ENCODE peak calls at places on chromosomes 4 and X, in four cellular contexts. K is activated CD4-positive, alpha-beta T cell treated with anti-CD3 and anti-CD28 coated beads, Interleukin-2, amount 50 U/mL, for 4 hours; W is smooth muscle cell of the brain vasculature; E is activated T-cell treated with anti-CD3 and anti-CD28 coated beads, Interleukin-2, amount 50 U/mL, for 24 hours. J is an unnamed sample.
A peak's percentile ranks its signal among the peaks of the same experiment; 100 is the strongest.

GRCh38 chr4:45063701-45064100 is 337.3 kb upstream of the GNPDA2 start:
- DNase-seq in K (no peak), W (no peak), E (no peak), J (no peak)

GRCh38 chrX:70176938-70177533 is at the start of gene DGAT2L6:
- DNase-seq in E (no peak), K (no peak), W (no peak), J (no peak)

GRCh38 chr4:183314336-183314735 is 5.7 kb downstream of the CLDN22 start:
- DNase-seq in K (no peak), W (no peak), E (no peak), J (no peak)

GRCh38 chr4:120693817-120694216 is 228.7 kb downstream of the PRDM5 start:
- DNase-seq in E (no peak), K (no peak), W (no peak), J (no peak)

GRCh38 chr4:23877758-23878229 is 12.1 kb downstream of the PPARGC1A start:
- DNase-seq in E (no peak), W (no peak), K (no peak), J (no peak)

GRCh38 chr4:153527690-153528089 is 61.5 kb downstream of the TMEM131L start:
- DNase-seq in K (no peak), W (no peak), E (no peak), J (no peak)

GRCh38 chrX:134737061-134737460 is 78.8 kb upstream of the PLAC1 start:
- DNase-seq in E (no peak), W (no peak), K (no peak), J (no peak)

GRCh38 chr4:157739237-157739636 is 433.6 kb downstream of the GASK1B start:
- DNase-seq in K (no peak), E (no peak), W (no peak), J (no peak)

GRCh38 chr4:154622598-154622997 is 10.1 kb upstream of the FGG start:
- DNase-seq in E (no peak), K (no peak), W (no peak), J (no peak)

GRCh38 chrX:138872537-138872936 is 161.0 kb upstream of the FGF13 start:
- DNase-seq in K (no peak), W (no peak), E (no peak), J (no peak)

GRCh38 chrX:24110049-24110448 is 39.5 kb upstream of the ZFX start:
- DNase-seq in W (no peak), E (no peak), K (no peak), J (no peak)

GRCh38 chr4:82578935-82579334 is 17.1 kb upstream of the TMEM150C start:
- DNase-seq in W (no peak), K (no peak), E (no peak), J (no peak)

GRCh38 chr4:143294710-143295109 is 42.0 kb upstream of the GAB1 start:
- DNase-seq in W (no peak), E (no peak), K (no peak), J (no peak)

GRCh38 chrX:29237972-29238371 is 650.7 kb downstream of the IL1RAPL1 start:
- DNase-seq in K (no peak), W (no peak), E (no peak), J (no peak)

GRCh38 chr4:10461091-10461849 is 4.0 kb upstream of the ZNF518B start:
- DNase-seq in E (peak; percentile 88), K (peak; percentile 64), W (no peak), J (no peak)

GRCh38 chrX:77014655-77015377 is 432.4 kb upstream of the FGF16 start:
- DNase-seq in K (no peak), E (no peak), W (no peak), J (no peak)

GRCh38 chr4:6195602-6196319 is 4.6 kb downstream of the JAKMIP1 start:
- DNase-seq in E (no peak), K (no peak), W (no peak), J (no peak)

GRCh38 chr4:180058731-180059215 is 2184.4 kb upstream of the TENM3 start:
- DNase-seq in E (no peak), W (no peak), K (no peak), J (no peak)

GRCh38 chrX:150607200-150607599 is 38.8 kb downstream of the MTM1 start:
- DNase-seq in W (no peak), K (no peak), E (no peak), J (no peak)

GRCh38 chrX:150690126-150690525 is 3.1 kb upstream of the MTMR1 start:
- DNase-seq in K (no peak), E (no peak), W (peak; percentile 45), J (no peak)

GRCh38 chrX:55057691-55058249 is 17.1 kb upstream of the PAGE2B start:
- DNase-seq in E (no peak), K (peak; percentile 3), W (no peak), J (no peak)

GRCh38 chr4:184529283-184529682 is 54.9 kb upstream of the IRF2 start:
- DNase-seq in W (no peak), K (no peak), E (no peak), J (no peak)

GRCh38 chr4:68368566-68369473 is 18.9 kb upstream of the YTHDC1 start:
- DNase-seq in E (no peak), W (no peak), K (no peak), J (no peak)